ENCODE peak calls at places on chromosomes 3 and 15, in ten cellular contexts. G, Q, W, B, H, T, U, Z, M and N are unnamed samples. For H3K36me3 and H3K9me3, the result is how much of the 10 kb centered on the place peaks cover.

GRCh38 chr15:63212050-63212973 is 22.9 kb downstream of the RAB8B start:
- DNase-seq in Z (no peak), U (peak), G (no peak), T (no peak), W (no peak), Q (no peak), M (no peak), H (peak), B (no peak), N (no peak)

GRCh38 chr3:16174389-16174788 is at the start of gene GALNT15:
- DNase-seq in T (peak), B (no peak), U (peak), Q (peak), H (no peak), W (peak), M (peak), G (peak), Z (no peak), N (peak)

GRCh38 chr3:128343287-128344045 is 123.2 kb downstream of the DNAJB8 start:
- DNase-seq in H (no peak), M (peak), B (no peak), Z (no peak), Q (no peak), W (peak), G (no peak), T (no peak), U (peak), N (peak)

GRCh38 chr3:171673951-171674350 is 136.3 kb downstream of the PLD1 start:
- DNase-seq in B (no peak), H (no peak), U (no peak), T (no peak), Q (no peak), M (no peak), G (no peak), W (no peak), Z (no peak), N (no peak)

GRCh38 chr3:47781326-47781684 is 388 bp downstream of the SMARCC1 start:
- DNase-seq in G (peak), B (peak), Z (peak), U (peak), H (peak), M (peak), Q (no peak), W (peak), T (peak), N (peak)

GRCh38 chr15:36737430-36737891 is 158.0 kb downstream of the CDIN1 start:
- DNase-seq in W (no peak), H (no peak), T (no peak), B (no peak), G (no peak), M (peak), Z (no peak), U (peak), Q (no peak), N (no peak)

GRCh38 chr3:64143399-64144130 is 81.7 kb downstream of the PRICKLE2 start:
- DNase-seq in G (peak), B (no peak), H (no peak), Q (no peak), W (no peak), Z (no peak), M (peak), T (no peak), U (peak), N (no peak)

GRCh38 chr3:171345112-171345843 is 114.9 kb downstream of the TNIK start:
- DNase-seq in M (no peak), H (no peak), Q (no peak), Z (no peak), T (no peak), U (no peak), G (no peak), W (no peak), B (no peak), N (no peak)

GRCh38 chr15:26176831-26177230 is 313.7 kb upstream of the ATP10A start:
- DNase-seq in B (no peak), U (no peak), T (no peak), Q (no peak), G (no peak), H (no peak), M (no peak), Z (no peak), W (no peak), N (no peak)

GRCh38 chr15:36936652-36937051 is 163.7 kb downstream of the MEIS2 start:
- DNase-seq in U (peak), B (no peak), Q (no peak), T (no peak), M (no peak), H (no peak), G (no peak), Z (no peak), W (no peak), N (no peak)

GRCh38 chr3:186772281-186772885 is 11.0 kb upstream of the EIF4A2 start:
- DNase-seq in T (no peak), B (no peak), G (no peak), Q (no peak), M (no peak), Z (no peak), W (no peak), U (no peak), H (peak), N (no peak)

GRCh38 chr15:49190586-49190985 is 20.5 kb downstream of the GALK2 start:
- DNase-seq in M (no peak), W (no peak), Q (no peak), U (no peak), H (no peak), G (no peak), B (no peak), T (no peak), Z (no peak), N (no peak)

GRCh38 chr3:124878561-124879394 is 8.4 kb downstream of the ITGB5 start:
- DNase-seq in H (no peak), Q (no peak), U (peak), G (peak), M (peak), W (no peak), T (no peak), B (no peak), Z (no peak), N (peak)

GRCh38 chr3:5053021-5053831 is 68.9 kb upstream of the ARL8B start:
- DNase-seq in W (peak), T (peak), U (peak), Z (no peak), Q (no peak), H (no peak), G (peak), M (no peak), B (no peak), N (no peak)

GRCh38 chr3:23810342-23811116 is 4.8 kb downstream of the UBE2E1 start:
- DNase-seq in B (peak), Q (peak), T (peak), H (peak), Z (peak), G (peak), W (peak), U (peak), M (peak), N (peak)

GRCh38 chr3:10553586-10554235 is 48.3 kb upstream of the ATP2B2 start:
- DNase-seq in U (no peak), H (peak), G (no peak), T (peak), Q (peak), B (no peak), Z (peak), W (no peak), M (no peak), N (no peak)

GRCh38 chr3:23094890-23095462 is 108.2 kb upstream of the UBE2E2 start:
- DNase-seq in T (no peak), H (no peak), Q (no peak), Z (no peak), U (peak), B (no peak), G (no peak), M (peak), W (no peak), N (no peak)

GRCh38 chr3:177934001-177934891 is 602.0 kb upstream of the KCNMB2 start:
- DNase-seq in M (no peak), Q (no peak), B (no peak), H (no peak), W (peak), T (no peak), U (peak), Z (no peak), G (no peak), N (no peak)

GRCh38 chr3:16728762-16729745 is 123.8 kb upstream of the DAZL start:
- DNase-seq in G (no peak), U (peak), W (no peak), Q (no peak), Z (no peak), B (no peak), H (no peak), T (no peak), M (peak), N (peak)

GRCh38 chr15:73125219-73125618 is 73.0 kb downstream of the NEO1 start:
- DNase-seq in T (no peak), W (no peak), M (peak), Z (no peak), Q (no peak), B (no peak), U (peak), G (no peak), H (no peak), N (no peak)

GRCh38 chr3:36993326-36994283 is at the start of gene MLH1:
- DNase-seq in H (peak), G (peak), U (peak), M (peak), T (peak), W (peak), Q (peak), B (peak), Z (peak), N (peak)

GRCh38 chr3:10515396-10515795 is 10.0 kb upstream of the ATP2B2 start:
- DNase-seq in Q (peak), B (peak), T (peak), H (no peak), Z (no peak), U (no peak), W (no peak), M (no peak), G (no peak), N (no peak)

GRCh38 chr3:1962531-1963090 is 136.1 kb upstream of the CNTN4 start:
- DNase-seq in B (no peak), Z (no peak), W (no peak), U (no peak), M (no peak), G (no peak), H (no peak), Q (no peak), T (no peak), N (no peak)

GRCh38 chr3:14678015-14678503 is 3.1 kb downstream of the C3orf20 start:
- DNase-seq in Z (no peak), W (no peak), U (no peak), G (no peak), H (no peak), T (no peak), Q (no peak), B (no peak), M (no peak), N (no peak)

GRCh38 chr15:68598171-68599152 is 19.7 kb downstream of the CORO2B start:
- DNase-seq in Q (no peak), G (no peak), T (no peak), U (peak), B (no peak), M (no peak), Z (no peak), W (no peak), H (no peak), N (no peak)
- H3K4me3 ChIP-seq in Q (no peak), G (no peak), T (no peak), U (no peak), B (no peak), M (no peak), Z (no peak), W (no peak), H (no peak), N (no peak)

DNA sequence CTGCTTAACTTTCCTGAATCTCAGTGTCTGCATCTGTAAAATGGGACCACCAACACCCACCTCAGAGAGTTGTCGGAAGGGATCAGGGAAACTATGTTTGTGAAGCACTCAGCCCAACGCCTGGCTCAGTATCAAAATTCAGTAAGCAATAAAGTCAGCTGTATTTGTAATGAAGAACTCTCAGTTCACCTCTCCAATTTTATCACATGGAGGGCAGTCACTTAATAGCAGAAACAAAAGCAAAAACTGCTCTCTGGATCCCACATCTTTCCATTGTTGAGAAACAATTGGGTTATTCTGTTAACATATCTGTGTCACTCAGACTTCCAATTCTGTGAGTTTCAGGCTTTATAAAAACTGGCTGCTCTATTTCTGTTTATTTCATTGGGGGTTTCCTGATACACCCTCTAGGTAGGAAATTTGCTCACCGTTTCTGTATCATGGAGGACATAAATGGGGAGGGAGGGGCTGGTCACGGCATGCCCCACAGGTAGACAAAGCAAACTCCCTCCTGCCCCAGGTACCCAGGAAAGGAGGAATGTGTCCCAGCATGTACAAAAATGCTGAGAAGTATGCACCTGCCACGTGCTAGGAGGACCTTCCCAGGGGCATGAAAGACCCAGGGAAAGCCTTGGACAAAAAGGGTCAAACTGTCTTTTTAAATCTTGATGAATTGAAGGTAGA is 81.4 kb upstream of the LMOD3 start:
- DNase-seq in B (no peak), W (no peak), G (no peak), U (no peak), T (no peak), Q (no peak), H (no peak), Z (no peak), M (peak), N (no peak)
- H3K36me3 ChIP-seq in B (under half), W (under half), G (under half), U (under half), T (under half), Q (under half), H (under half), Z (under half), M (under half), N (under half)

GRCh38 chr3:189572249-189572648 is 58.9 kb upstream of the TP63 start:
- DNase-seq in T (no peak), H (no peak), M (peak), G (no peak), B (no peak), W (no peak), U (peak), Z (no peak), Q (no peak), N (no peak)

GRCh38 chr3:189569473-189569872 is 61.7 kb upstream of the TP63 start:
- DNase-seq in M (no peak), Z (no peak), H (no peak), T (no peak), B (no peak), G (no peak), W (no peak), Q (no peak), U (no peak), N (no peak)

GRCh38 chr3:189570916-189571315 is 60.3 kb upstream of the TP63 start:
- DNase-seq in Q (no peak), Z (no peak), H (no peak), W (no peak), M (no peak), B (no peak), G (no peak), U (no peak), T (no peak), N (no peak)

GRCh38 chr3:189576486-189576885 is 54.7 kb upstream of the TP63 start:
- DNase-seq in Z (no peak), W (no peak), U (no peak), M (no peak), B (no peak), Q (no peak), H (no peak), G (no peak), T (no peak), N (no peak)

DNA sequence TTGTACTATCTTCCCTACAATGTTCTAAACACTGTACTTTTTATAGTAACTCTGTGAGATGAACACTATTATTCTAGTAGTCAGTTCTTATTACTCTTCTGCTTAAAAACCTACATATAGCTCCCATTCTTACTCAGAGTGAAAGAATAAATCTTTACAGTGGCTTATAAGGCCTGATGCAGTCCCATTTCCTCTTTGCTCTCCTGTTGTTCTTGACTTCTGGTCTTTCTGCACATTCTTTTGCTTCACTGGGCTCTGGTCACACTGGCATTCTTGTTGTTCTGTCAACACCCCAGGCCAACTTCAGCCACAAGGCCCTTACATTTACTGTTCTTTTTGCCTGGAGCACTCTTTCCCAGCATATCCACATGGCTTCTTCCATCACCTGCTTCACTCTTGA is 58.2 kb upstream of the TP63 start:
- DNase-seq in H (no peak), Q (no peak), T (no peak), W (no peak), Z (no peak), G (no peak), M (no peak), U (peak), B (no peak), N (no peak)
- H3K9me3 ChIP-seq in H (under half), Q (under half), T (under half), W (under half), Z (under half), G (under half), M (under half), U (under half), B (under half), N (under half)

DNA sequence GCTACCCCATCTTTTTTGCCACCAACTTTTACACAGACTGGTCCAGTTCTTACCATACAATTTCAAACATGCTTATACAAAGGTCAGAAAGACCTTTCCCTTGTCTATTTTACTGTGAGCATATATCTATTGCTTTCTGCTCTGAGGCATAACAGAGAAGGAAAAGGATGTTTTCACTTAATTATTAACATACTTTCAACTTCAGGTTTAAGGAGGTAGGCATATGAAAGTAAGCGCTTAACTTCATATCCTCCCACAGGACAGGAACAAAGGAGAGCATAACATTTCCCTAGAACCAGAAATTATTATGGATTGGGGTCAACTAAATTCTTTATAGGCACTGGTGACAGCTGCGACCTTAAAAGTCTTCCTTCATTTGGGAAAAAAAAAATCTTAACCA is 1.1 kb downstream of the MYEF2 start:
- DNase-seq in G (no peak), M (no peak), T (no peak), Z (no peak), W (no peak), B (no peak), Q (no peak), H (no peak), U (no peak), N (no peak)
- H3K4me3 ChIP-seq in G (no peak), M (no peak), T (peak), Z (peak), W (peak), B (peak), Q (peak), H (no peak), U (peak), N (peak)

GRCh38 chr3:6516143-6516542 is 344.8 kb upstream of the GRM7 start:
- DNase-seq in M (no peak), T (no peak), B (no peak), W (no peak), Q (no peak), Z (no peak), H (no peak), U (no peak), G (no peak), N (no peak)

GRCh38 chr3:6516694-6517093 is 344.2 kb upstream of the GRM7 start:
- DNase-seq in M (no peak), G (no peak), T (no peak), H (no peak), Q (no peak), Z (no peak), U (no peak), B (no peak), W (no peak), N (no peak)

GRCh38 chr3:6524479-6524878 is 336.4 kb upstream of the GRM7 start:
- DNase-seq in M (no peak), U (no peak), B (no peak), T (no peak), W (no peak), Z (no peak), Q (no peak), H (no peak), G (no peak), N (no peak)

GRCh38 chr3:6518709-6519345 is 342.1 kb upstream of the GRM7 start:
- DNase-seq in W (no peak), M (no peak), B (no peak), Z (no peak), U (no peak), H (no peak), T (no peak), Q (no peak), G (no peak), N (no peak)
- H3K36me3 ChIP-seq in W (under half), M (under half), B (under half), Z (under half), U (under half), H (under half), T (under half), Q (under half), G (under half), N (under half)

DNA sequence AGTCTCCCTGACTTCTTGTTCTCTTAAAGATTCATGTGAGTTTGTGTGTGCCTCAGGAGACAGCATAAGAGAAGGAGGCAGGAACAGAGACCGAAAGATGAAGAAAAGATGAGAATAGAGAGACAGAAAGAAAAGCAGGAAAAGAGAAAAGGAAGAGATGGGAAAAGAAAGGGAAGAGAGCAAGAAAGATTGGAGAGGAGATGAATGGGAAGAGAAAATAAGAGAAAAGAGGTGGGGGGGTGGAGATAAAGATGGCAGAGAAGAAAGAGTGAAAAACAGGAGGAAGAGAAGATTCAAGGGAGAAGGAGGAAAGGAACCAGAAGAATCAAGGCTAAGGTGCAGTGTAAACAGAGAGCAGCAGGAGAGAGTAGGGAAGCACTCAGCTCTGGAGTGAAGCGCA is 183.9 kb downstream of the RPLP1 start:
- DNase-seq in Q (no peak), Z (no peak), M (no peak), B (no peak), G (no peak), U (no peak), T (no peak), H (no peak), W (no peak), N (no peak)
- H3K9me3 ChIP-seq in Q (under half), Z (under half), M (under half), B (under half), G (under half), U (under half), T (under half), H (under half), W (under half), N (under half)

DNA sequence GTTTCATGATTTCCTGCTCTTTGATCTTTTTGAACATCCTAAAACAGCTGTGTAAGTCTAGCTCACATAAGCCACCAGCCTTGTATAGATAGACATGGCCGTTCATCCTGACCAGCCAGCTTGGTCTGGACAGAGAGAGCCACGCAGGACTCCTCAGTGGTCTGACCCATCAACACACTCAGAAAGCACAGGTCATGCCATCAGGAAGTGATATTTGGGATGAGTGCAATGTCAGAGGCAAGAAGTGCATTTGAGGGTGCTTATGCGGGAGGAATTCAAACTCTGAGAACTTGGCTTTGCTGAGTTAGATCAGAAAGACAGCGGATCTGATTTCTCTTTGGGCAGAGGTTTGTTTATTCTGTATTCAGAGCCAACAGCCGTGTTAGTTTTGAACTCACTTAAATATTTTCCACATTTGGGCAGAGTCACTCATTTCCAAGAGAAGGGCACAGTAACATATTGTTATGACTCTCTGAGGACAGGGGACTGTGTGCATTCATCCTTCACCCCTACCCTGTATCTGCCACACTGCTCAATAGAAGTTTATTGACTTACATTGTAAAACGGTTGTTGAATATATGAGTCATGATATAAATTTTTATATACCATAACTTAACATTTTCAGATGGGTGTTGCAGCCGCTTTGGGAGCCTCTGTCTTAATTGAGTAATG is 225.3 kb upstream of the LYSMD4 start:
- DNase-seq in G (no peak), B (no peak), M (no peak), T (no peak), Z (no peak), H (no peak), U (no peak), W (no peak), Q (no peak), N (no peak)
- H3K4me3 ChIP-seq in G (no peak), B (no peak), M (no peak), T (no peak), Z (no peak), H (no peak), U (no peak), W (no peak), Q (no peak), N (no peak)